ENCODE peak calls at places on chromosomes 2 and 18, in seven cellular contexts. A is fibroblast of the conjunctiva, I is kidney, T is EH, Y is tibial artery, U is KBM-7, C is cardiac fibroblast. S is an unnamed sample.

GRCh38 chr18:9475643-9476580 is 599 bp downstream of the RALBP1 start:
- DNase-seq in U (peak), Y (no peak), A (no peak), C (peak), I (no peak), T (peak), S (peak)

GRCh38 chr2:179422037-179422643 is 157.5 kb upstream of the SESTD1 start:
- DNase-seq in A (peak), Y (peak), C (peak), U (peak), T (peak), I (peak), S (peak)

GRCh38 chr2:205758051-205758450 is 75.8 kb downstream of the NRP2 start:
- DNase-seq in A (no peak), U (no peak), I (no peak), C (peak), Y (no peak), T (peak), S (peak)

GRCh38 chr2:158600155-158600802 is 143.5 kb downstream of the PKP4 start:
- DNase-seq in C (peak), A (peak), U (no peak), T (peak), I (no peak), Y (peak), S (peak)

GRCh38 chr2:231666171-231667095 is 41.9 kb upstream of the PTMA start:
- DNase-seq in C (peak), A (peak), Y (peak), U (peak), T (peak), I (peak), S (peak)

GRCh38 chr2:101520246-101520645 is 45.3 kb upstream of the RFX8 start:
- DNase-seq in Y (no peak), T (peak), I (no peak), A (no peak), C (peak), U (no peak), S (peak)

GRCh38 chr18:6595666-6596065 is 133.8 kb upstream of the ARHGAP28 start:
- DNase-seq in U (no peak), A (no peak), I (no peak), T (no peak), C (no peak), Y (no peak), S (no peak)

GRCh38 chr2:9846554-9846953 is 3.3 kb downstream of the TAF1B start:
- DNase-seq in Y (no peak), I (no peak), C (peak), A (no peak), T (peak), U (no peak), S (peak)

GRCh38 chr18:58723810-58724602 is 52.7 kb downstream of the MALT1 start:
- DNase-seq in C (peak), I (no peak), A (no peak), U (no peak), T (no peak), Y (no peak), S (no peak)

GRCh38 chr2:233288663-233289062 is 19.0 kb upstream of the SAG start:
- DNase-seq in U (no peak), Y (no peak), A (no peak), I (no peak), T (peak), C (peak), S (no peak)

GRCh38 chr2:230821261-230821990 is 43.3 kb upstream of the ITM2C start:
- DNase-seq in Y (no peak), T (no peak), C (no peak), A (no peak), U (peak), I (no peak), S (no peak)

GRCh38 chr18:55318864-55319516 is 269.0 kb downstream of the TCF4 start:
- DNase-seq in T (peak), U (no peak), C (peak), A (no peak), Y (no peak), I (no peak), S (peak)

GRCh38 chr2:16313235-16313980 is 352.2 kb downstream of the CYRIA start:
- DNase-seq in Y (no peak), T (no peak), A (no peak), I (no peak), U (no peak), C (no peak), S (no peak)

GRCh38 chr18:76414936-76415621 is 80.0 kb downstream of the ZNF516 start:
- DNase-seq in C (no peak), T (no peak), I (no peak), A (no peak), U (no peak), Y (no peak), S (no peak)

GRCh38 chr2:144324446-144325045 is 195.4 kb downstream of the ZEB2 start:
- DNase-seq in A (no peak), U (no peak), C (no peak), T (no peak), I (no peak), Y (no peak), S (peak)

GRCh38 chr2:7497223-7497622 is 580.0 kb downstream of the RNF144A start:
- DNase-seq in T (no peak), I (no peak), Y (no peak), C (no peak), U (no peak), A (no peak), S (no peak)

GRCh38 chr2:191933307-191934105 is 86.6 kb upstream of the CAVIN2 start:
- DNase-seq in I (no peak), A (no peak), T (no peak), C (peak), Y (no peak), U (no peak), S (peak)

GRCh38 chr2:59919579-59919978 is 633.9 kb downstream of the BCL11A start:
- DNase-seq in T (no peak), Y (no peak), U (no peak), I (no peak), C (no peak), A (no peak), S (no peak)

GRCh38 chr2:76642122-76642521 is 880.1 kb downstream of the LRRTM4 start:
- DNase-seq in I (no peak), A (no peak), T (no peak), U (no peak), Y (no peak), C (no peak), S (no peak)

GRCh38 chr18:45332911-45333310 is 282.4 kb upstream of the SLC14A2 start:
- DNase-seq in I (no peak), U (no peak), Y (no peak), T (no peak), C (no peak), A (no peak), S (peak)

GRCh38 chr2:109135572-109136185 is 6.7 kb downstream of the SH3RF3 start:
- DNase-seq in U (no peak), C (peak), Y (no peak), T (no peak), I (no peak), A (no peak), S (peak)

GRCh38 chr2:96931966-96932365 is 54.4 kb downstream of the FAM178B start:
- DNase-seq in C (no peak), Y (no peak), T (no peak), A (no peak), I (no peak), U (no peak), S (no peak)

GRCh38 chr18:12048827-12049175 is 44.8 kb upstream of the ANKRD62 start:
- DNase-seq in A (no peak), T (peak), U (no peak), C (peak), I (no peak), Y (no peak), S (peak)

GRCh38 chr2:60297296-60298010 is 256.0 kb downstream of the BCL11A start:
- DNase-seq in A (no peak), C (no peak), Y (no peak), I (no peak), U (no peak), T (no peak), S (no peak)

GRCh38 chr18:35511833-35512232 is 14.1 kb upstream of the INO80C start:
- DNase-seq in U (no peak), A (no peak), I (no peak), C (no peak), T (no peak), Y (no peak), S (no peak)

GRCh38 chr2:152445791-152446201 is 110.8 kb downstream of the FMNL2 start:
- DNase-seq in U (no peak), I (peak), Y (no peak), C (peak), A (peak), T (peak), S (peak)

GRCh38 chr18:10544093-10544748 is 18.4 kb downstream of the NAPG start:
- DNase-seq in I (no peak), C (no peak), T (no peak), U (no peak), Y (no peak), A (no peak), S (no peak)

GRCh38 chr2:152475982-152476381 is 141.0 kb downstream of the FMNL2 start:
- DNase-seq in I (no peak), Y (no peak), A (no peak), T (no peak), U (no peak), C (no peak), S (no peak)

GRCh38 chr18:63439334-63439733 is 17.1 kb upstream of the VPS4B start:
- DNase-seq in T (peak), A (peak), U (peak), I (no peak), C (peak), Y (no peak), S (peak)

GRCh38 chr18:45357681-45358470 is 257.4 kb upstream of the SLC14A2 start:
- DNase-seq in I (no peak), A (no peak), U (no peak), T (peak), Y (no peak), C (no peak), S (peak)

GRCh38 chr2:74516650-74517049 is 2.4 kb downstream of the TLX2 start:
- DNase-seq in Y (no peak), C (no peak), A (no peak), I (no peak), T (no peak), U (no peak), S (no peak)